ENCODE peak calls at places on chromosomes 2 and 18, in eight cellular contexts. I is GM12865; J is HCT116; E is CD4-positive, alpha-beta memory T cell; V is psoas muscle; K is tibial artery; Z is tibial nerve; Q is lung. O is an unnamed sample.

GRCh38 chr2:67839242-67839641 is 223.6 kb downstream of the C1D start:
- DNase-seq in Z (no peak), E (no peak), I (no peak), V (no peak), J (no peak), Q (no peak), K (no peak), O (no peak)

GRCh38 chr18:51195086-51195601 is 2.3 kb downstream of the MEX3C start:
- DNase-seq in V (no peak), Q (no peak), I (no peak), K (no peak), J (no peak), Z (no peak), E (no peak), O (no peak)

GRCh38 chr2:3489449-3490115 is 29.7 kb downstream of the ADI1 start:
- DNase-seq in K (no peak), Q (no peak), V (no peak), I (no peak), Z (no peak), J (no peak), E (no peak), O (no peak)

GRCh38 chr2:29502452-29502851 is 387.2 kb downstream of the CLIP4 start:
- DNase-seq in J (no peak), I (no peak), V (no peak), E (no peak), Q (no peak), Z (no peak), K (no peak), O (no peak)

GRCh38 chr2:71606244-71606643 is 152.9 kb downstream of the DYSF start:
- DNase-seq in E (no peak), K (peak), V (peak), Q (no peak), Z (no peak), I (no peak), J (no peak), O (no peak)

GRCh38 chr2:86485103-86485502 is 43.9 kb downstream of the KDM3A start:
- DNase-seq in I (no peak), V (no peak), J (no peak), Q (no peak), E (no peak), Z (no peak), K (no peak), O (no peak)

GRCh38 chr2:127392828-127393578 is 5.2 kb upstream of the MAP3K2 start:
- DNase-seq in Z (no peak), E (no peak), V (no peak), J (no peak), I (no peak), Q (no peak), K (no peak), O (no peak)

GRCh38 chr18:43780782-43781340 is 503.6 kb upstream of the SYT4 start:
- DNase-seq in E (no peak), V (no peak), J (no peak), Q (no peak), K (no peak), Z (no peak), I (no peak), O (no peak)

GRCh38 chr2:14420851-14421250 is 211.7 kb upstream of the LRATD1 start:
- DNase-seq in E (no peak), V (no peak), Q (no peak), K (no peak), Z (no peak), J (no peak), I (peak), O (no peak)

GRCh38 chr18:12606592-12607315 is 51.2 kb downstream of the SPIRE1 start:
- DNase-seq in E (no peak), I (no peak), J (peak), V (no peak), Z (no peak), Q (no peak), K (no peak), O (no peak)

GRCh38 chr18:58013241-58014211 is 30.5 kb upstream of the NEDD4L start:
- DNase-seq in Q (no peak), Z (no peak), E (no peak), I (no peak), V (no peak), K (no peak), J (no peak), O (no peak)

GRCh38 chr2:47916437-47916836 is 10.1 kb upstream of the FBXO11 start:
- DNase-seq in E (no peak), K (no peak), Z (no peak), I (no peak), J (no peak), Q (no peak), V (no peak), O (no peak)

GRCh38 chr2:95049961-95050360 is 24.5 kb downstream of the MAL start:
- DNase-seq in K (no peak), I (no peak), E (no peak), Z (no peak), V (no peak), J (no peak), Q (no peak), O (no peak)

GRCh38 chr2:191869178-191869577 is 22.3 kb upstream of the CAVIN2 start:
- DNase-seq in I (peak), V (no peak), J (peak), Z (no peak), Q (no peak), E (no peak), K (no peak), O (no peak)

GRCh38 chr2:160062283-160063005 is at the start of gene PLA2R1:
- DNase-seq in K (peak), Q (peak), J (no peak), V (peak), I (no peak), Z (peak), E (no peak), O (no peak)

GRCh38 chr2:69616755-69617154 is 26.8 kb downstream of the AAK1 start:
- DNase-seq in K (no peak), Z (no peak), V (no peak), Q (no peak), E (peak), I (peak), J (peak), O (peak)

GRCh38 chr2:48145845-48146452 is 239.7 kb upstream of the FBXO11 start:
- DNase-seq in Q (no peak), Z (no peak), J (no peak), I (no peak), V (no peak), E (no peak), K (no peak), O (no peak)

GRCh38 chr18:44903327-44903726 is 222.6 kb downstream of the SETBP1 start:
- DNase-seq in Z (no peak), K (no peak), I (no peak), E (no peak), J (no peak), V (no peak), Q (no peak), O (no peak)

GRCh38 chr2:234632527-234633391 is 135.9 kb upstream of the ARL4C start:
- DNase-seq in Z (no peak), Q (no peak), I (no peak), V (no peak), J (no peak), E (no peak), K (no peak), O (no peak)

GRCh38 chr2:184597571-184597980 is 753 bp upstream of the ZNF804A start:
- DNase-seq in Z (peak), I (peak), V (no peak), E (no peak), K (peak), J (peak), Q (peak), O (no peak)

GRCh38 chr2:218027426-218028188 is 24.8 kb upstream of the TNS1 start:
- DNase-seq in E (no peak), V (no peak), K (no peak), Z (no peak), Q (no peak), J (no peak), I (no peak), O (no peak)

GRCh38 chr2:229297284-229297683 is 26.2 kb upstream of the PID1 start:
- DNase-seq in Q (peak), Z (no peak), J (no peak), K (no peak), V (no peak), I (peak), E (no peak), O (no peak)

GRCh38 chr2:42225573-42225972 is 56.4 kb downstream of the EML4 start:
- DNase-seq in I (no peak), J (no peak), V (no peak), Q (no peak), E (no peak), K (no peak), Z (no peak), O (no peak)

GRCh38 chr18:8215741-8216140 is 393.5 kb upstream of the RAB12 start:
- DNase-seq in E (no peak), I (no peak), Q (no peak), Z (no peak), K (no peak), J (no peak), V (no peak), O (no peak)

GRCh38 chr2:20025065-20025786 is 12.8 kb upstream of the MATN3 start:
- DNase-seq in E (no peak), K (no peak), J (no peak), I (no peak), V (no peak), Q (no peak), Z (no peak), O (no peak)

GRCh38 chr2:43040084-43040854 is 186.1 kb downstream of the ZFP36L2 start:
- DNase-seq in Z (no peak), I (peak), J (no peak), E (no peak), K (no peak), V (no peak), Q (no peak), O (no peak)

GRCh38 chr2:221124542-221125235 is 447.4 kb downstream of the EPHA4 start:
- DNase-seq in K (no peak), I (no peak), Z (no peak), E (no peak), Q (no peak), J (no peak), V (no peak), O (no peak)

GRCh38 chr18:10519999-10520935 is 5.6 kb upstream of the NAPG start:
- DNase-seq in K (peak), Z (peak), J (peak), V (peak), I (peak), E (peak), Q (peak), O (no peak)

GRCh38 chr2:218582085-218582484 is 13.4 kb downstream of the CNOT9 start:
- DNase-seq in K (no peak), E (no peak), Q (no peak), Z (no peak), J (no peak), V (no peak), I (no peak), O (no peak)

GRCh38 chr18:49362431-49362830 is 98.0 kb downstream of the DYM start:
- DNase-seq in K (no peak), Q (no peak), E (no peak), I (no peak), V (no peak), J (no peak), Z (no peak), O (no peak)

GRCh38 chr18:1075310-1075709 is 170.6 kb downstream of the ADCYAP1 start:
- DNase-seq in Q (no peak), V (no peak), E (no peak), K (no peak), I (no peak), Z (no peak), J (no peak), O (no peak)

GRCh38 chr18:42706029-42706608 is 409.4 kb downstream of the RIT2 start:
- DNase-seq in K (no peak), V (no peak), Z (no peak), J (no peak), Q (no peak), I (no peak), E (no peak), O (no peak)

GRCh38 chr2:128769457-128770142 is 450.9 kb upstream of the HS6ST1 start:
- DNase-seq in Q (no peak), K (no peak), E (no peak), I (no peak), Z (no peak), J (no peak), V (no peak), O (no peak)

GRCh38 chr2:20626698-20627471 is 24.0 kb downstream of the HS1BP3 start:
- DNase-seq in I (no peak), K (no peak), J (no peak), Z (no peak), E (no peak), Q (no peak), V (peak), O (no peak)

GRCh38 chr2:194301946-194302345 is 1355.1 kb upstream of the SLC39A10 start:
- DNase-seq in I (no peak), V (no peak), E (no peak), Z (no peak), Q (no peak), K (no peak), J (no peak), O (no peak)

GRCh38 chr2:239630618-239631286 is 229.9 kb upstream of the HDAC4 start:
- DNase-seq in J (no peak), K (no peak), I (no peak), E (no peak), V (peak), Z (peak), Q (no peak), O (no peak)

GRCh38 chr2:72182547-72183460 is 35.1 kb upstream of the CYP26B1 start:
- DNase-seq in Q (no peak), J (no peak), E (no peak), I (no peak), K (no peak), V (peak), Z (no peak), O (no peak)

GRCh38 chr2:31539505-31539904 is 41.2 kb downstream of the SRD5A2 start:
- DNase-seq in Q (no peak), V (no peak), K (no peak), E (no peak), Z (no peak), I (no peak), J (no peak), O (no peak)

GRCh38 chr2:199430219-199430618 is 27.5 kb downstream of the SATB2 start:
- DNase-seq in E (no peak), K (no peak), Q (no peak), I (no peak), Z (no peak), J (no peak), V (no peak), O (no peak)

GRCh38 chr2:96413067-96413722 is 77.6 kb downstream of the NCAPH start:
- DNase-seq in V (peak), J (no peak), E (no peak), Q (no peak), K (no peak), Z (no peak), I (no peak), O (no peak)
- H3K4me3 ChIP-seq in V (peak), J (peak), E (no peak), Q (no peak), K (peak), Z (peak), I (no peak), O (no peak)

GRCh38 chr18:76518543-76519155 is 23.6 kb upstream of the ZNF516 start:
- DNase-seq in J (no peak), V (peak), Z (peak), K (peak), E (no peak), Q (no peak), I (peak), O (no peak)
- H3K4me3 ChIP-seq in J (no peak), V (peak), Z (peak), K (peak), E (no peak), Q (no peak), I (peak), O (peak)

GRCh38 chr2:132009177-132009873 is 152.4 kb downstream of the ANKRD30BL start:
- DNase-seq in I (no peak), E (no peak), J (no peak), Z (no peak), Q (no peak), V (no peak), K (no peak), O (no peak)
- H3K4me3 ChIP-seq in I (no peak), E (no peak), J (no peak), Z (peak), Q (no peak), V (peak), K (peak), O (no peak)

GRCh38 chr2:45862843-45863242 is 211.4 kb downstream of the PRKCE start:
- DNase-seq in J (no peak), Z (no peak), Q (no peak), I (no peak), K (no peak), V (no peak), E (no peak), O (no peak)

GRCh38 chr2:45857206-45857605 is 205.7 kb downstream of the PRKCE start:
- DNase-seq in V (no peak), I (no peak), J (no peak), Q (no peak), Z (no peak), E (no peak), K (no peak), O (no peak)

GRCh38 chr2:45859682-45860081 is 208.2 kb downstream of the PRKCE start:
- DNase-seq in I (no peak), V (no peak), J (no peak), E (no peak), K (no peak), Q (no peak), Z (no peak), O (no peak)

GRCh38 chr2:45857848-45858520 is 206.5 kb downstream of the PRKCE start:
- DNase-seq in Z (no peak), I (no peak), E (no peak), J (no peak), V (no peak), K (no peak), Q (no peak), O (no peak)

GRCh38 chr2:45860136-45861106 is 208.9 kb downstream of the PRKCE start:
- DNase-seq in Z (peak), Q (peak), I (peak), J (no peak), V (peak), E (peak), K (peak), O (no peak)
- H3K4me3 ChIP-seq in Z (peak), Q (no peak), I (peak), J (no peak), V (peak), E (no peak), K (peak), O (peak)

GRCh38 chr2:96807127-96807471 is 9.0 kb upstream of the CNNM3 start:
- DNase-seq in Q (no peak), Z (no peak), I (no peak), K (no peak), J (no peak), E (no peak), V (no peak), O (no peak)
- H3K4me3 ChIP-seq in Q (no peak), Z (no peak), I (no peak), K (no peak), J (no peak), E (no peak), V (no peak), O (peak)

DNA sequence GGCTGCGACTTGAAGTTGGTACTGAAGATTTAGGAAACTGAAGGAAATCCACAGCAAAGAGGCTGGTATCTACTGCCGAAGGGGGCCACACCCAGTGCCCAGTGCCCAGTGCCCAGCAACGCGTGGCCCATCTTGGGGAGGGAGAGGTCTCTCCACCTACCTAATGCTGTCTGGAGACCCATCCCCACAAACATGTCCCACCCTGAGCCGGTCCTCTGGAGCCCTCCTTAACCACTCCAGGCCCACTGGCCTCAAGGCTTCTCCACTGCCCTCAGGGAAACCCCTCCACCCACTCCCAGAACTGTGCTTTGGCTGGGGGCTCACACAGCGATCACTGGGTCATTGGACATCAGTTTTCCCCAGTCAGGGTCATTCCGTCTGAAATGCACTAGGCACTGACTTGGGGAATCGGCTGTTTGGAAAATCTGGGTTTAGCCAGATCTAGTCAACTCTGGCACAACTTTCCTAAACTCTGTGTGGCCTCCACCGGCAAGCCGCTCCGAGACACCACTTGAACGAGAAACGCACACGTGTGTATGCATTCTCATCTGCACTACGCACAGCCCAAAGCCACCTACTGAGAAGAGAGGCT is 20.1 kb downstream of the GPR55 start:
- DNase-seq in K (no peak), Q (no peak), I (no peak), Z (no peak), V (no peak), J (no peak), E (no peak), O (no peak)
- H3K4me3 ChIP-seq in K (no peak), Q (no peak), I (no peak), Z (no peak), V (no peak), J (no peak), E (no peak), O (no peak)